ENCODE peak calls at places on chromosome 7, in five cellular contexts. D, Y, I, E and C are unnamed samples. For H3K9me3, the result is how much of the 10 kb centered on the place peaks cover.

GRCh38 chr7:2033586-2034135 is 199.1 kb downstream of the MAD1L1 start:
- DNase-seq in D (no peak), Y (no peak), I (no peak), E (no peak), C (no peak)

GRCh38 chr7:5450549-5451327 is 27.1 kb upstream of the TNRC18 start:
- DNase-seq in D (peak), Y (peak), I (peak), E (peak), C (no peak)

GRCh38 chr7:18144171-18144570 is 116.5 kb upstream of the PRPS1L1 start:
- DNase-seq in D (no peak), Y (no peak), I (no peak), E (no peak), C (no peak)

GRCh38 chr7:23586159-23586558 is 11.0 kb upstream of the CCDC126 start:
- DNase-seq in D (no peak), Y (no peak), I (no peak), E (no peak), C (no peak)

GRCh38 chr7:128053023-128053422 is 21.8 kb upstream of the LRRC4 start:
- DNase-seq in D (no peak), Y (no peak), I (no peak), E (peak), C (no peak)

GRCh38 chr7:79376297-79377025 is 77.0 kb downstream of the MAGI2 start:
- DNase-seq in D (no peak), Y (no peak), I (no peak), E (peak), C (no peak)

GRCh38 chr7:17095001-17095574 is 203.4 kb upstream of the AHR start:
- DNase-seq in D (peak), Y (no peak), I (no peak), E (no peak), C (no peak)

GRCh38 chr7:73569042-73569608 is 9.3 kb downstream of the TBL2 start:
- DNase-seq in D (no peak), Y (no peak), I (no peak), E (no peak), C (no peak)

GRCh38 chr7:26861050-26861449 is 3.3 kb downstream of the SKAP2 start:
- DNase-seq in D (no peak), Y (no peak), I (no peak), E (no peak), C (no peak)

GRCh38 chr7:1372671-1373379 is 86.4 kb downstream of the MICALL2 start:
- DNase-seq in D (no peak), Y (no peak), I (no peak), E (no peak), C (no peak)

GRCh38 chr7:51240868-51241267 is 75.7 kb downstream of the COBL start:
- DNase-seq in D (no peak), Y (no peak), I (no peak), E (no peak), C (no peak)

GRCh38 chr7:134212576-134213546 is 85.7 kb downstream of the LRGUK start:
- DNase-seq in D (no peak), Y (no peak), I (no peak), E (peak), C (no peak)

GRCh38 chr7:27946351-27946750 is 206.4 kb downstream of the TAX1BP1 start:
- DNase-seq in D (no peak), Y (no peak), I (no peak), E (no peak), C (no peak)

GRCh38 chr7:120941064-120941463 is 9.5 kb upstream of the ING3 start:
- DNase-seq in D (no peak), Y (no peak), I (no peak), E (no peak), C (no peak)

GRCh38 chr7:25672476-25672875 is 444.2 kb upstream of the NPVF start:
- DNase-seq in D (no peak), Y (no peak), I (no peak), E (no peak), C (no peak)

GRCh38 chr7:132377043-132377442 is 199.2 kb downstream of the PLXNA4 start:
- DNase-seq in D (no peak), Y (no peak), I (no peak), E (no peak), C (no peak)

GRCh38 chr7:24879281-24879680 is 100.7 kb downstream of the OSBPL3 start:
- DNase-seq in D (peak), Y (no peak), I (no peak), E (no peak), C (no peak)

GRCh38 chr7:134996097-134996550 is 9.8 kb downstream of the AGBL3 start:
- DNase-seq in D (no peak), Y (no peak), I (no peak), E (peak), C (no peak)

GRCh38 chr7:978049-978346 is 2.6 kb upstream of the COX19 start:
- DNase-seq in D (no peak), Y (no peak), I (no peak), E (no peak), C (no peak)

GRCh38 chr7:40715053-40715430 is 580.2 kb downstream of the SUGCT start:
- DNase-seq in D (no peak), Y (no peak), I (no peak), E (peak), C (no peak)

GRCh38 chr7:1950623-1951523 is 280.8 kb downstream of the ELFN1 start:
- DNase-seq in D (peak), Y (no peak), I (no peak), E (peak), C (no peak)

GRCh38 chr7:28075674-28076358 is 104.8 kb downstream of the JAZF1 start:
- DNase-seq in D (no peak), Y (no peak), I (no peak), E (peak), C (no peak)

GRCh38 chr7:40077849-40078248 is 56.6 kb downstream of the MPLKIP start:
- DNase-seq in D (no peak), Y (no peak), I (no peak), E (peak), C (no peak)

GRCh38 chr7:30924624-30925023 is 13.0 kb downstream of the AQP1 start:
- DNase-seq in D (no peak), Y (no peak), I (no peak), E (no peak), C (no peak)

GRCh38 chr7:73425356-73425983 is 8.1 kb upstream of the FZD9 start:
- DNase-seq in D (no peak), Y (no peak), I (no peak), E (no peak), C (no peak)

GRCh38 chr7:149793261-149793660 is 19.9 kb upstream of the ZNF467 start:
- DNase-seq in D (no peak), Y (no peak), I (no peak), E (no peak), C (no peak)

GRCh38 chr7:2730846-2731770 is 43.1 kb downstream of the AMZ1 start:
- DNase-seq in D (no peak), Y (no peak), I (no peak), E (no peak), C (no peak)

GRCh38 chr7:40221836-40222235 is 87.0 kb downstream of the SUGCT start:
- DNase-seq in D (no peak), Y (no peak), I (no peak), E (peak), C (no peak)

GRCh38 chr7:945556-946255 is 8.8 kb downstream of the ADAP1 start:
- DNase-seq in D (peak), Y (no peak), I (no peak), E (no peak), C (peak)

GRCh38 chr7:128014864-128015263 is 16.4 kb downstream of the LRRC4 start:
- DNase-seq in D (peak), Y (no peak), I (no peak), E (no peak), C (no peak)

GRCh38 chr7:151425670-151426075 is 14.3 kb downstream of the CRYGN start:
- DNase-seq in D (no peak), Y (no peak), I (peak), E (peak), C (no peak)

GRCh38 chr7:35430547-35431153 is 176.8 kb upstream of the TBX20 start:
- DNase-seq in D (no peak), Y (no peak), I (peak), E (no peak), C (no peak)

GRCh38 chr7:77362905-77363304 is 53.2 kb downstream of the GSAP start:
- DNase-seq in D (no peak), Y (no peak), I (no peak), E (no peak), C (no peak)

GRCh38 chr7:9407816-9408215 is 974.4 kb downstream of the NXPH1 start:
- DNase-seq in D (no peak), Y (no peak), I (no peak), E (no peak), C (no peak)

GRCh38 chr7:45563401-45563800 is 10.8 kb upstream of the ADCY1 start:
- DNase-seq in D (no peak), Y (no peak), I (no peak), E (no peak), C (no peak)

GRCh38 chr7:105822806-105823205 is 53.6 kb downstream of the ATXN7L1 start:
- DNase-seq in D (no peak), Y (no peak), I (no peak), E (no peak), C (no peak)

GRCh38 chr7:103148994-103149807 is at the start of gene NAPEPLD:
- DNase-seq in D (peak), Y (peak), I (peak), E (peak), C (peak)

GRCh38 chr7:82985144-82985802 is 177.4 kb downstream of the PCLO start:
- DNase-seq in D (no peak), Y (no peak), I (no peak), E (no peak), C (no peak)

DNA sequence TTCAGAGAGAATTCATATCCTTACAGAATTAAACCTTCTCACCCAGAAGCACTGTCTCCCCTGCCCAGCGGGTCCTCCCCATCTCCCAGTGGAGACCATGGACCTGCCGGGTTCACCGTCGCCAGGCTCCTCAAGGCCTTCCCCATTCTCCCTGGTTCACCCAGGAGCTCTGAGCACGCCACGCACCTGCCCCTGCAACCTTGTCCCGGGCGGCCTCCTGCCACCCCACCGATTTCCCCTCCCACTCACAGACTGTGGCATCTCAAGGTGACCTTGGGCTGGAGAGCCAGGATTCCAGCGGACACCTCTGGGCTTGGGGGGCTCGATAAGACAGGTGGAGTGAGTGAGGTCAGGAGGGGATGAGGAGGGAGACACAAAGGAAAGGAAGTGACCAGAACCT is 135.3 kb downstream of the PTPRN2 start:
- DNase-seq in D (no peak), Y (no peak), I (no peak), E (no peak), C (no peak)
- H3K9me3 ChIP-seq in D (under half), Y (under half), I (under half), E (half or more), C (under half)

GRCh38 chr7:107783648-107784047 is 19.4 kb downstream of the SLC26A3 start:
- DNase-seq in D (no peak), Y (no peak), I (no peak), E (no peak), C (no peak)

GRCh38 chr7:107788662-107789061 is 14.4 kb downstream of the SLC26A3 start:
- DNase-seq in D (no peak), Y (no peak), I (no peak), E (no peak), C (no peak)

GRCh38 chr7:107788216-107788615 is 14.8 kb downstream of the SLC26A3 start:
- DNase-seq in D (no peak), Y (no peak), I (no peak), E (no peak), C (no peak)

GRCh38 chr7:107785170-107785569 is 17.9 kb downstream of the SLC26A3 start:
- DNase-seq in D (no peak), Y (no peak), I (no peak), E (no peak), C (no peak)

GRCh38 chr7:107785926-107786325 is 17.1 kb downstream of the SLC26A3 start:
- DNase-seq in D (no peak), Y (no peak), I (no peak), E (no peak), C (no peak)
- H3K9me3 ChIP-seq in D (under half), Y (under half), I (under half), E (under half), C (under half)

GRCh38 chr7:141702047-141702567 is at the start of gene DENND11:
- DNase-seq in D (peak), Y (peak), I (peak), E (peak), C (peak)

GRCh38 chr7:141704741-141705140 is 2.8 kb upstream of the DENND11 start:
- DNase-seq in D (no peak), Y (no peak), I (no peak), E (peak), C (no peak)

GRCh38 chr7:141704112-141704511 is 2.1 kb upstream of the DENND11 start:
- DNase-seq in D (no peak), Y (no peak), I (no peak), E (no peak), C (no peak)

GRCh38 chr7:141701489-141702046 is 398 bp downstream of the DENND11 start:
- DNase-seq in D (peak), Y (peak), I (peak), E (no peak), C (peak)

DNA sequence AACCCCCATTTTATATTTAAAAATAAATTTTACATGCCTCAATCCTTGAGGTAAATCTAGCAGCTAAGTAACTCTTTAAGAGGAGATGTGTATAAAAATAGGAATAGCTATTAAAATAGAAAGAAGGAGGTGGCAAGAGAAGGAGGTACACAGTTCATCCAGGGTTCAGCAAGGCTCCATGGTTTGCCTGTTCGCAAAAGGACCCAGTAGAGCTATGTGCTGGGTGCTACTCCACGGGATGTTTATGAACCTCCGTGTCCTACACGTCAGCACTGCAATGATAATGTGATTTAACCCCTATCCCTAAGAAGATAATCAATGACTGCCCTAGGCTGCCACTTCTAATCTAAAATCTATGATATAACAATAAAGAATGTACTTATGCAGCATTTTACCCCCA is 926 bp upstream of the DENND11 start:
- DNase-seq in D (no peak), Y (no peak), I (no peak), E (no peak), C (no peak)
- H3K9me3 ChIP-seq in D (under half), Y (under half), I (under half), E (under half), C (under half)

GRCh38 chr7:29764227-29764626 is 42.1 kb upstream of the WIPF3 start:
- DNase-seq in D (peak), Y (no peak), I (peak), E (no peak), C (no peak)

GRCh38 chr7:29765392-29765979 is 40.8 kb upstream of the WIPF3 start:
- DNase-seq in D (no peak), Y (no peak), I (no peak), E (no peak), C (no peak)

GRCh38 chr7:29763266-29763665 is 43.0 kb upstream of the WIPF3 start:
- DNase-seq in D (no peak), Y (no peak), I (no peak), E (no peak), C (no peak)
- H3K9me3 ChIP-seq in D (under half), Y (under half), I (under half), E (under half), C (under half)

GRCh38 chr7:93138576-93138975 is 9.6 kb downstream of the SAMD9L start:
- DNase-seq in D (no peak), Y (no peak), I (no peak), E (no peak), C (no peak)
- H3K9me3 ChIP-seq in D (under half), Y (under half), I (under half), E (under half), C (under half)

GRCh38 chr7:157929671-157930070 is 592.9 kb downstream of the DNAJB6 start:
- DNase-seq in D (no peak), Y (no peak), I (no peak), E (no peak), C (no peak)

GRCh38 chr7:157930926-157931466 is 594.2 kb downstream of the DNAJB6 start:
- DNase-seq in D (no peak), Y (no peak), I (no peak), E (no peak), C (no peak)

GRCh38 chr7:157928808-157929425 is 592.1 kb downstream of the DNAJB6 start:
- DNase-seq in D (no peak), Y (no peak), I (no peak), E (no peak), C (no peak)

GRCh38 chr7:157930441-157930840 is 593.6 kb downstream of the DNAJB6 start:
- DNase-seq in D (no peak), Y (no peak), I (no peak), E (no peak), C (no peak)

GRCh38 chr7:157932498-157933218 is 595.9 kb downstream of the DNAJB6 start:
- DNase-seq in D (no peak), Y (no peak), I (no peak), E (no peak), C (no peak)
- H3K9me3 ChIP-seq in D (under half), Y (under half), I (under half), E (half or more), C (under half)

DNA sequence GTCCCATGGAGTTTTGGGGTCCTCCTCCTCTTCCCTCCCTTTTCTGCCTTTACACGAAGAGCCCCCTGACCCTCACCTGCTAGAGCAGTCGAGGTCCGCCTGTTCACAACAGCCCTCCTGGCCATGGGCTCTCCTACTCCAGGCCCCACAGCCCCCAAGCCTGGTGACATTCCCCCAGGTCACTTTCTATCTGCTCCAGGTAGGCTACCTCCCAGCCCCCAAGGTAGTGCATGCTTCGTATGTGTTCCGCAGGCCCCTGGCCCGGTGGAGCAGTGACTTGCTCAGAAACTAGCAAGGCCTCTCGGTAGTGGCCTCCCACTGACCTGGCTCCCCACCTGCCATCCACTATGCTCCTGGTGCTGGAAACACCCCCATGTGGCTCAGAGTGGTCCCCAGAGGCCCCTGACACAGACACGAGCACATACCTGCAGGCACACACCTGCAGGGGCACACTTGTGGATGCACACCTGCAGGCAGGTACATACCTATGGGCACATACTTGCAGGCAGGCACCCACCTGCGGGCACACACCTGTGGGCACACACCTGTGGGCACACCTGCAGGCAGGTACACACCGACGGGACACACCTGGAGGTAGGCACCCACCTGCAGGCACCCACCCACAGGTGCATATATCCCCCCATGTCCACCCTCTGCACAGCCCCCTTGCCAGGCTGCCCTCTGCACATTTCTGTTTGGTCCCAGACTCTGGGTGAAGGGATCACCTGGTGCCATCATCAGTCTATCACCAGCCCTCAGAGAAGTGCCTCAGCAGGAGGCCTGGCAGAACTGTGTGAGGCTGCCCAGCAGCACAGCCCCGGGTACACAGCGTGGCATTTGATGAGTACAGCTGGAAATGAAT is 322.5 kb downstream of the PTPRN2 start:
- DNase-seq in D (no peak), Y (no peak), I (no peak), E (no peak), C (no peak)
- H3K9me3 ChIP-seq in D (under half), Y (under half), I (under half), E (half or more), C (under half)

DNA sequence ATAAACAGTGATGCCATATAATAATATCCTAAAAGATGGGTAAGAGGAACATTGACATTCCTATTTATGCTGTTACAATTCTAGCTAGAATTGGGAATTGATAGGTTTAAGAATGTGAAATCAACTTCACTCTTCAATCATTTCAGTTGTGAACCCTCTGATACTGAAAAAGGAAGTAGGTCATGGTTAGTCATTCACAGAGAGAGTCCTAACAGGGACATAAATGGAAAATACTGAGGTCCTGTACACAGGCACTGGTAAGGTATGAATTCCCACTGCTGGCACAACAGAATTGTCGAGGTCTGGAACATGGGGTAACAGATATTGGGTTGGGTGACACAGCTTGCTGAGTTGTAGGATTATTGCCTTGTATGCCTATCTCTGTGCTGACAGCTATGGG is 289.4 kb upstream of the LRRN3 start:
- DNase-seq in D (no peak), Y (no peak), I (no peak), E (no peak), C (no peak)
- H3K9me3 ChIP-seq in D (under half), Y (under half), I (under half), E (under half), C (under half)